ENCODE peak calls at places on chromosomes 2 and 18, in six cellular contexts. One of them, this sample, is unnamed.

GRCh38 chr2:124347209-124347608 is 322.1 kb downstream of the CNTNAP5 start:
- DNase-seq in CD8-positive, alpha-beta memory T cell: no peak
- DNase-seq in ovary: no peak
- DNase-seq in tibial nerve: no peak
- DNase-seq in IMR-90: no peak
- DNase-seq in choroid plexus epithelial cell: no peak
- DNase-seq in this sample: no peak

GRCh38 chr2:26653207-26654060 is 12.3 kb upstream of the CIB4 start:
- DNase-seq in ovary: no peak
- DNase-seq in CD8-positive, alpha-beta memory T cell: peak; percentile 28
- DNase-seq in IMR-90: no peak
- DNase-seq in choroid plexus epithelial cell: no peak
- DNase-seq in tibial nerve: no peak
- DNase-seq in this sample: no peak

GRCh38 chr2:125656190-125656589 is 999.8 kb upstream of the GYPC start:
- DNase-seq in CD8-positive, alpha-beta memory T cell: no peak
- DNase-seq in IMR-90: no peak
- DNase-seq in tibial nerve: no peak
- DNase-seq in ovary: no peak
- DNase-seq in choroid plexus epithelial cell: no peak
- DNase-seq in this sample: no peak

GRCh38 chr2:161075701-161076100 is 84.5 kb upstream of the TANK start:
- DNase-seq in ovary: no peak
- DNase-seq in tibial nerve: no peak
- DNase-seq in IMR-90: no peak
- DNase-seq in choroid plexus epithelial cell: no peak
- DNase-seq in CD8-positive, alpha-beta memory T cell: no peak
- DNase-seq in this sample: no peak

GRCh38 chr18:12639990-12640880 is 17.7 kb downstream of the SPIRE1 start:
- DNase-seq in tibial nerve: no peak
- DNase-seq in CD8-positive, alpha-beta memory T cell: no peak
- DNase-seq in choroid plexus epithelial cell: peak; percentile 88
- DNase-seq in IMR-90: peak; percentile 87
- DNase-seq in ovary: no peak
- DNase-seq in this sample: peak; percentile 83

GRCh38 chr2:196362973-196363549 is 191.7 kb upstream of the STK17B start:
- DNase-seq in choroid plexus epithelial cell: no peak
- DNase-seq in CD8-positive, alpha-beta memory T cell: no peak
- DNase-seq in tibial nerve: no peak
- DNase-seq in IMR-90: no peak
- DNase-seq in ovary: no peak
- DNase-seq in this sample: no peak

GRCh38 chr2:6069354-6069753 is 377.2 kb downstream of the SOX11 start:
- DNase-seq in ovary: no peak
- DNase-seq in CD8-positive, alpha-beta memory T cell: no peak
- DNase-seq in choroid plexus epithelial cell: no peak
- DNase-seq in tibial nerve: no peak
- DNase-seq in IMR-90: peak; percentile 5
- DNase-seq in this sample: no peak

GRCh38 chr18:1075310-1075709 is 170.6 kb downstream of the ADCYAP1 start:
- DNase-seq in IMR-90: no peak
- DNase-seq in CD8-positive, alpha-beta memory T cell: no peak
- DNase-seq in tibial nerve: no peak
- DNase-seq in ovary: no peak
- DNase-seq in choroid plexus epithelial cell: no peak
- DNase-seq in this sample: no peak

GRCh38 chr2:162297925-162298552 is 20.4 kb downstream of the IFIH1 start:
- DNase-seq in choroid plexus epithelial cell: peak; percentile 90
- DNase-seq in IMR-90: peak; percentile 81
- DNase-seq in CD8-positive, alpha-beta memory T cell: peak; percentile 52
- DNase-seq in tibial nerve: peak; percentile 100
- DNase-seq in ovary: no peak
- DNase-seq in this sample: peak; percentile 86

GRCh38 chr2:172404824-172405223 is 22.6 kb upstream of the ITGA6 start:
- DNase-seq in CD8-positive, alpha-beta memory T cell: no peak
- DNase-seq in ovary: no peak
- DNase-seq in choroid plexus epithelial cell: peak; percentile 83
- DNase-seq in tibial nerve: no peak
- DNase-seq in IMR-90: peak; percentile 91
- DNase-seq in this sample: peak; percentile 42

GRCh38 chr2:149329470-149330126 is 789 bp upstream of the LYPD6 start:
- DNase-seq in IMR-90: peak; percentile 7
- DNase-seq in CD8-positive, alpha-beta memory T cell: no peak
- DNase-seq in tibial nerve: peak; percentile 8
- DNase-seq in ovary: peak; percentile 24
- DNase-seq in choroid plexus epithelial cell: peak; percentile 15
- DNase-seq in this sample: peak; percentile 64

GRCh38 chr2:120733238-120733942 is 2.3 kb upstream of the GLI2 start:
- DNase-seq in tibial nerve: no peak
- DNase-seq in ovary: no peak
- DNase-seq in IMR-90: peak; percentile 33
- DNase-seq in CD8-positive, alpha-beta memory T cell: no peak
- DNase-seq in choroid plexus epithelial cell: no peak
- DNase-seq in this sample: peak; percentile 70

GRCh38 chr2:240672701-240673190 is 9.9 kb downstream of the AQP12B start:
- DNase-seq in IMR-90: no peak
- DNase-seq in CD8-positive, alpha-beta memory T cell: no peak
- DNase-seq in choroid plexus epithelial cell: no peak
- DNase-seq in ovary: no peak
- DNase-seq in tibial nerve: no peak
- DNase-seq in this sample: no peak

GRCh38 chr2:217270801-217271121 is 410.9 kb upstream of the TNP1 start:
- DNase-seq in IMR-90: peak; percentile 62
- DNase-seq in ovary: no peak
- DNase-seq in CD8-positive, alpha-beta memory T cell: no peak
- DNase-seq in choroid plexus epithelial cell: no peak
- DNase-seq in tibial nerve: no peak
- DNase-seq in this sample: no peak

GRCh38 chr2:120231564-120231973 is 8.4 kb upstream of the TMEM185B start:
- DNase-seq in ovary: no peak
- DNase-seq in choroid plexus epithelial cell: no peak
- DNase-seq in tibial nerve: no peak
- DNase-seq in CD8-positive, alpha-beta memory T cell: peak; percentile 7
- DNase-seq in IMR-90: no peak
- DNase-seq in this sample: no peak

GRCh38 chr2:239688098-239688497 is 287.3 kb upstream of the HDAC4 start:
- DNase-seq in CD8-positive, alpha-beta memory T cell: no peak
- DNase-seq in ovary: no peak
- DNase-seq in tibial nerve: no peak
- DNase-seq in choroid plexus epithelial cell: no peak
- DNase-seq in IMR-90: no peak
- DNase-seq in this sample: no peak

GRCh38 chr2:148552675-148553331 is 91.7 kb upstream of the EPC2 start:
- DNase-seq in ovary: no peak
- DNase-seq in tibial nerve: no peak
- DNase-seq in choroid plexus epithelial cell: peak; percentile 15
- DNase-seq in CD8-positive, alpha-beta memory T cell: no peak
- DNase-seq in IMR-90: peak; percentile 22
- DNase-seq in this sample: peak; percentile 54

GRCh38 chr2:120937736-120938131 is 202.1 kb downstream of the GLI2 start:
- DNase-seq in IMR-90: peak; percentile 77
- DNase-seq in ovary: no peak
- DNase-seq in choroid plexus epithelial cell: peak; percentile 73
- DNase-seq in tibial nerve: no peak
- DNase-seq in CD8-positive, alpha-beta memory T cell: no peak
- DNase-seq in this sample: peak; percentile 89

GRCh38 chr2:9205963-9206948 is at the start of gene ASAP2:
- DNase-seq in CD8-positive, alpha-beta memory T cell: no peak
- DNase-seq in IMR-90: peak; percentile 68
- DNase-seq in ovary: peak; percentile 84
- DNase-seq in choroid plexus epithelial cell: peak; percentile 71
- DNase-seq in tibial nerve: peak; percentile 55
- DNase-seq in this sample: peak; percentile 73

GRCh38 chr2:187873132-187873531 is 318.9 kb upstream of the TFPI start:
- DNase-seq in CD8-positive, alpha-beta memory T cell: no peak
- DNase-seq in tibial nerve: no peak
- DNase-seq in choroid plexus epithelial cell: no peak
- DNase-seq in ovary: no peak
- DNase-seq in IMR-90: no peak
- DNase-seq in this sample: no peak

DNA sequence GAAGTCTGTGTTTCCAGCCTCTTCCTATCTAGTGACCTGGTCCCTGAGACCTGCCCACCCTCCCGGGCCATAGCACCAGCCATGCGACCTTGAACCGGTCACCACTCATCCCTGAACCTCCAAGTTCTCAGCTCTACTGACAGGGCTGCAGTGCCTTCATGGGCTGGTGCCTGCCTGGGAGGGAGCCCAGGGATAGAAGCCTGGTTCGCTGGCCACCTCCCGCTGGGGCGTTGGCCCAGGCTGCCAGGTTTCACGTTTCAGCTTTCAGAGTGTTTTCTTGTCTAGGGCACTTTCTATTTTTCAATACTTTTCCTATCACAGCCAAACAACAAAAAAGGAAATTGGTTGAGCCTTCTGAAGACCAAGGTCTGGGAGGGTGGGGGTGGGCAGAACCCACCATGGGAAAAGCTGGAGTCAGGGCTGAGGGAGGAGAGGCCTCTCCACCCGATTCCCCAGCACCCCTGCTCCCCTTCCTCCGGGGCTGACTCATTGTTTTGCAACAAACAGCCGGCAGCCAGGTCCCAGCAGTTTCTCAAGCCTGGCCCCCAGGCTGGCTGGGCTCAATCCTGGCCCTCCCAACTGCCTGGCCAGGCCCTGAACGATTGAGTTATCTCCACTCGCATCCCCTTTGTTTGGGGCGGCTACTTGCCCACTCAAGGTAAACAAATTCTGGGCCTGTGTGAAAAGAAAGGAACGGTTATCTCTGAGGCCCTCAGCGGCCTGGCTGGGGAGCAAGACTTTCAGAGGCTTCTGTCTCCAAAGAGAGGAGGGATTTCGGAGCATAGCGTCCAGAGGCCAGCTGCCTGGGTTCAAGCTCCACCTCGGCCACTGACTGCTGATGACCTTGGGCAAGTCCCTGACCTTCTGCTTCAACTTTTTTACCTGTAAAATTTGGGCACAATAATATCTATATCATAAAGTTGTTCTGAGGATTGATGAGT is 47.5 kb downstream of the ZFP36L2 start:
- DNase-seq in choroid plexus epithelial cell: peak; percentile 89
- DNase-seq in IMR-90: peak; percentile 82
- DNase-seq in tibial nerve: peak; percentile 71
- DNase-seq in ovary: peak; percentile 86
- DNase-seq in CD8-positive, alpha-beta memory T cell: no peak
- DNase-seq in this sample: peak; percentile 92
- H3K4me3 ChIP-seq in choroid plexus epithelial cell: no peak overlapping the region
- H3K4me3 ChIP-seq in IMR-90: no peak overlapping the region
- H3K4me3 ChIP-seq in tibial nerve: no peak overlapping the region
- H3K4me3 ChIP-seq in ovary: no peak overlapping the region
- H3K4me3 ChIP-seq in CD8-positive, alpha-beta memory T cell: no peak overlapping the region
- H3K4me3 ChIP-seq in this sample: no peak overlapping the region

DNA sequence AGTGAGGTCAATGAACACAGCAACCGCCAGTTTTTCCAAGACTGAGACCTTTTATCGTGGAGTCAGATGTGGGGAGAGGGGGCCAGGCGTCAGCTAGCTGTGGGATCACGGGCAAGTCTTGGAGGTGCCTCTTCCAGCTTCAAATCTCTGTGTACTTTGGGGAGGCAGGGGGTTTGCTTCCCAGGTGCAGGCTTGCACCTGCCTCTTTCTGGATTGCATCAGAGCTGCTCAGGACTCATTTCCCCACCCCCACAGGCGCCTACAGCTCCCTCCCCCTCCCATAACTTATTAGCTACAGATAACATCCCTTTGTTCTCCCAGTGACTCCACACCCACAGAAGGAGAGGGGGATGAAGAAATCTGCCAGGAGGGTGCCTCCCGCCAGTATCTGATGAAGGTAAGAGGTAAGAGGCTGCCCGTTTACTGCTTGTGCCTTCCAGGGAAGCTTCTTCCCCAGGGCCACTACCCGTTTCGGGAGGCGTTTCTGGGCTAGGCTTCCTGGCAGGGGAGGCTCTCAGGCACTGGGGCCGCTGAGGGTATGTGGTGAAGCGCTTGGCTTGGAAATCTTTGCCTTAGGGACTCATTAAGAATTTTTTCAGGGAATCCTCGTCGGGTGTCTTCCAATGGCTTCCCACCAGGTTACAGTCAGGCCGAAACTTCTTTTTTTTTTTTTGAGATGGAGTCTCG is 18.8 kb upstream of the MRPL33 start:
- DNase-seq in tibial nerve: no peak
- DNase-seq in choroid plexus epithelial cell: no peak
- DNase-seq in CD8-positive, alpha-beta memory T cell: no peak
- DNase-seq in IMR-90: no peak
- DNase-seq in ovary: no peak
- DNase-seq in this sample: no peak
- H3K4me3 ChIP-seq in tibial nerve: no peak overlapping the region
- H3K4me3 ChIP-seq in choroid plexus epithelial cell: no peak overlapping the region
- H3K4me3 ChIP-seq in CD8-positive, alpha-beta memory T cell: no peak overlapping the region
- H3K4me3 ChIP-seq in IMR-90: no peak overlapping the region
- H3K4me3 ChIP-seq in ovary: no peak overlapping the region
- H3K4me3 ChIP-seq in this sample: no peak overlapping the region

GRCh38 chr18:63149200-63149587 is 170.4 kb downstream of the BCL2 start:
- DNase-seq in tibial nerve: no peak
- DNase-seq in IMR-90: no peak
- DNase-seq in CD8-positive, alpha-beta memory T cell: no peak
- DNase-seq in choroid plexus epithelial cell: no peak
- DNase-seq in ovary: no peak
- DNase-seq in this sample: no peak

GRCh38 chr18:63148449-63149199 is 170.9 kb downstream of the BCL2 start:
- DNase-seq in IMR-90: peak; percentile 14
- DNase-seq in tibial nerve: peak; percentile 55
- DNase-seq in CD8-positive, alpha-beta memory T cell: no peak
- DNase-seq in choroid plexus epithelial cell: peak; percentile 74
- DNase-seq in ovary: no peak
- DNase-seq in this sample: peak; percentile 57

GRCh38 chr18:63150942-63151421 is 168.6 kb downstream of the BCL2 start:
- DNase-seq in IMR-90: no peak
- DNase-seq in choroid plexus epithelial cell: no peak
- DNase-seq in ovary: no peak
- DNase-seq in CD8-positive, alpha-beta memory T cell: no peak
- DNase-seq in tibial nerve: no peak
- DNase-seq in this sample: no peak

GRCh38 chr18:63152096-63152495 is 167.5 kb downstream of the BCL2 start:
- DNase-seq in ovary: no peak
- DNase-seq in CD8-positive, alpha-beta memory T cell: peak; percentile 60
- DNase-seq in tibial nerve: no peak
- DNase-seq in choroid plexus epithelial cell: no peak
- DNase-seq in IMR-90: no peak
- DNase-seq in this sample: no peak

DNA sequence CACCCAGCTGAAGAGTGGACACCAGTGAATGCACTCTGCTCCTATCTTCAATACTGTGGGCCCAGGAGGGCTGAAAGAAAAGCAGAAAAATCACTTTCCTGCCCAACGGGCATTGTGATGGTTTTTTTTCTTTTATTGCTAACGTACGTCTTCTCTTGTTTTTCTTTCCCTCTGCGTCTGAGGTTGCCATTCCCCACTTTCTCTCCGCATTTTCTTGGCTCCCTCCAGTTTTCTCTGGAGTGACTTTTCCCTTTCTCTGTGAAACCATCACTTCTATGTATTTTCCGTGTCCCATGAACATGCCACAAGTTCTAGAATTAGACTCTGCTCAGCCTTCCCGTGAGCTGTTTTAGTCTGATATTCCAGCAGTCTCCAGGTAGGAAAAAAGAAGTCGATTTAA is 169.2 kb downstream of the BCL2 start:
- DNase-seq in IMR-90: no peak
- DNase-seq in ovary: no peak
- DNase-seq in tibial nerve: no peak
- DNase-seq in choroid plexus epithelial cell: no peak
- DNase-seq in CD8-positive, alpha-beta memory T cell: no peak
- DNase-seq in this sample: no peak
- H3K4me3 ChIP-seq in IMR-90: no peak overlapping the region
- H3K4me3 ChIP-seq in ovary: no peak overlapping the region
- H3K4me3 ChIP-seq in tibial nerve: no peak overlapping the region
- H3K4me3 ChIP-seq in choroid plexus epithelial cell: no peak overlapping the region
- H3K4me3 ChIP-seq in CD8-positive, alpha-beta memory T cell: no peak overlapping the region
- H3K4me3 ChIP-seq in this sample: no peak overlapping the region

GRCh38 chr2:181683518-181684453 is 3.5 kb upstream of the NEUROD1 start:
- DNase-seq in tibial nerve: no peak
- DNase-seq in IMR-90: peak; percentile 18
- DNase-seq in CD8-positive, alpha-beta memory T cell: no peak
- DNase-seq in choroid plexus epithelial cell: no peak
- DNase-seq in ovary: no peak
- DNase-seq in this sample: no peak
- H3K4me3 ChIP-seq in tibial nerve: peak overlapping the region; percentile 17
- H3K4me3 ChIP-seq in IMR-90: no peak overlapping the region
- H3K4me3 ChIP-seq in CD8-positive, alpha-beta memory T cell: no peak overlapping the region
- H3K4me3 ChIP-seq in choroid plexus epithelial cell: no peak overlapping the region
- H3K4me3 ChIP-seq in ovary: no peak overlapping the region
- H3K4me3 ChIP-seq in this sample: no peak overlapping the region